ENCODE peak calls at places on chromosome 13, in eight cellular contexts. Z is A549, A is stomach, D is suprapubic skin, F is transverse colon, T is upper lobe of left lung, U is ovary, R is HepG2. H is an unnamed sample.

GRCh38 chr13:112647256-112647655 is 42.6 kb upstream of the ATP11A start:
- DNase-seq in D (no peak), F (no peak), A (no peak), Z (no peak), T (no peak), U (no peak), R (no peak), H (no peak)

GRCh38 chr13:36475468-36475867 is 43.2 kb downstream of the CCNA1 start:
- DNase-seq in D (no peak), R (peak; percentile 33), F (no peak), T (no peak), A (no peak), U (no peak), Z (peak; percentile 7), H (no peak)

GRCh38 chr13:94342436-94343242 is 136.8 kb downstream of the DCT start:
- DNase-seq in R (no peak), A (no peak), Z (no peak), T (no peak), U (no peak), F (no peak), D (no peak), H (no peak)

GRCh38 chr13:37047032-37047431 is 12.5 kb downstream of the SUPT20H start:
- DNase-seq in R (no peak), F (no peak), A (no peak), T (no peak), U (no peak), D (no peak), Z (no peak), H (no peak)

GRCh38 chr13:65744761-65745160 is 1485.4 kb downstream of the PCDH9 start:
- DNase-seq in R (no peak), T (no peak), Z (no peak), U (no peak), D (no peak), F (no peak), A (no peak), H (no peak)

GRCh38 chr13:36685912-36686311 is 12.1 kb downstream of the SERTM1 start:
- DNase-seq in T (no peak), A (no peak), R (no peak), F (no peak), U (no peak), D (no peak), Z (no peak), H (no peak)

GRCh38 chr13:30364133-30364532 is 56.8 kb upstream of the KATNAL1 start:
- DNase-seq in T (no peak), U (no peak), D (no peak), Z (no peak), A (no peak), R (no peak), F (no peak), H (no peak)

GRCh38 chr13:66154981-66155380 is 1075.2 kb downstream of the PCDH9 start:
- DNase-seq in F (no peak), D (no peak), U (no peak), A (no peak), T (no peak), R (no peak), Z (no peak), H (no peak)

GRCh38 chr13:101917475-101917810 is 465.0 kb downstream of the ITGBL1 start:
- DNase-seq in R (no peak), F (no peak), Z (no peak), T (no peak), U (no peak), D (no peak), A (no peak), H (no peak)

GRCh38 chr13:37944476-37945442 is 75.2 kb upstream of the TRPC4 start:
- DNase-seq in D (no peak), A (no peak), U (no peak), R (no peak), F (no peak), T (no peak), Z (no peak), H (no peak)

GRCh38 chr13:95870421-95870820 is 182.8 kb downstream of the UGGT2 start:
- DNase-seq in T (no peak), D (no peak), F (no peak), U (no peak), R (no peak), Z (no peak), A (no peak), H (no peak)

GRCh38 chr13:108212901-108213300 is 2.4 kb downstream of the LIG4 start:
- DNase-seq in U (no peak), F (no peak), T (no peak), Z (no peak), D (no peak), A (no peak), R (no peak), H (no peak)

GRCh38 chr13:83905641-83906040 is 23.4 kb upstream of the SLITRK1 start:
- DNase-seq in F (no peak), R (no peak), U (no peak), D (no peak), Z (no peak), A (no peak), T (no peak), H (no peak)

GRCh38 chr13:48292650-48293049 is 10.9 kb upstream of the RB1 start:
- DNase-seq in T (no peak), R (peak; percentile 57), Z (no peak), F (no peak), D (no peak), A (no peak), U (no peak), H (no peak)

GRCh38 chr13:37075164-37075563 is 15.7 kb upstream of the SUPT20H start:
- DNase-seq in D (no peak), U (no peak), F (no peak), A (no peak), T (no peak), Z (no peak), R (no peak), H (no peak)

GRCh38 chr13:50275392-50276063 is 260.3 kb downstream of the KCNRG start:
- DNase-seq in Z (no peak), D (no peak), T (no peak), F (no peak), A (no peak), U (no peak), R (peak; percentile 54), H (no peak)

GRCh38 chr13:28747851-28748250 is 29.1 kb upstream of the SLC46A3 start:
- DNase-seq in R (no peak), U (no peak), T (no peak), F (no peak), A (no peak), Z (no peak), D (no peak), H (no peak)

GRCh38 chr13:91520952-91521351 is 122.5 kb downstream of the GPC5 start:
- DNase-seq in R (no peak), T (no peak), D (no peak), Z (no peak), A (no peak), F (no peak), U (no peak), H (no peak)

GRCh38 chr13:37090912-37091311 is 14.6 kb downstream of the CSNK1A1L start:
- DNase-seq in U (no peak), T (peak; percentile 44), F (no peak), D (no peak), Z (no peak), R (no peak), A (no peak), H (no peak)

GRCh38 chr13:100210966-100211710 is 122.2 kb downstream of the PCCA start:
- DNase-seq in F (no peak), A (no peak), U (no peak), Z (no peak), R (no peak), D (no peak), T (no peak), H (no peak)

DNA sequence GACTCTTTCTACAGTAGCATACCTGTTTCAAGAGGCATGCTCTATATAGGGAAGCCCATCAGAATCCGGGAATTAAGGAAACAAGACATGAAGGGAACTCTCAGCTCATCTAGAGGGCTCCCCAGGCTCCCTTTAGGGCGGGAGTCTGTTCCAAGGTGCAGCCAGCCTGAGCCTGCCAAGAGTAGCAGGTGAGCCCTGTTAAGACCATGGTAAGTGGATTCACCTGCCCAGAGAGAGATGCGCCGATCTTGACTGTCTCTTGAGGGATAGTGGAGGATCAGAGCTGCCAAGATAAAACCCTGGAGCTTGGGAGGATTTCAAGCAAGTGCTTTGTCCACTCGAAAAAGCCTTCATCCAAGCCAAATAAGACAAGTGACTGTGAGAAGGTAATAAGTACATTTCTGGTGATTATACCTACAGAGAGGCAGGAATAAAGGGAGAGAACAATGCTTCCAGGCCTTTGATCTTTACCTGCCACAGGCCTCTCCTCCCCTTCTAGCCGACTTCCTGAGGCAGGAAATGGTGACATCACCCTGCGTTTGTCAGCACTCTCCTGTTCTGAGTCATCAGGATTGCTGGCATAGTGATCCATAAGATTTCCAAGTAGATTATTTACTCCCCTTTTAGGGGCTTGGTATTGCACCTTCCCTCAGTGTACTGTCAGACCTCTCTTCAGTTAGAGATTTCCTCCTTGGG is 31.5 kb downstream of the KLF5 start:
- DNase-seq in R (peak; percentile 95), Z (peak; percentile 91), F (peak; percentile 72), D (no peak), A (peak; percentile 57), U (no peak), T (peak; percentile 70), H (no peak)
- TF ChIP-seq EP300 in R (peak; percentile 82), Z (peak; percentile 54), F (no peak), D (no peak), A (no peak), U (no peak), T (no peak), H (no peak)

GRCh38 chr13:62678039-62678438 is 1262.4 kb upstream of the PCDH20 start:
- DNase-seq in T (no peak), A (no peak), D (no peak), F (no peak), U (no peak), R (no peak), Z (peak; percentile 9), H (no peak)
- H3K4me3 ChIP-seq in T (no peak overlapping the region), A (no peak overlapping the region), D (no peak overlapping the region), F (no peak overlapping the region), U (no peak overlapping the region), R (no peak overlapping the region), Z (peak overlapping the region; percentile 19), H (no peak overlapping the region)

GRCh38 chr13:43878897-43879322 is 630 bp downstream of the CCDC122 start:
- DNase-seq in D (peak; percentile 86), F (peak; percentile 77), R (peak; percentile 31), U (peak; percentile 67), Z (peak; percentile 62), A (peak; percentile 71), T (peak; percentile 87), H (peak; percentile 62)
- TF ChIP-seq EP300 in D (no peak), F (no peak), R (no peak), U (no peak), Z (no peak), A (no peak), T (no peak), H (peak; percentile 70)

DNA sequence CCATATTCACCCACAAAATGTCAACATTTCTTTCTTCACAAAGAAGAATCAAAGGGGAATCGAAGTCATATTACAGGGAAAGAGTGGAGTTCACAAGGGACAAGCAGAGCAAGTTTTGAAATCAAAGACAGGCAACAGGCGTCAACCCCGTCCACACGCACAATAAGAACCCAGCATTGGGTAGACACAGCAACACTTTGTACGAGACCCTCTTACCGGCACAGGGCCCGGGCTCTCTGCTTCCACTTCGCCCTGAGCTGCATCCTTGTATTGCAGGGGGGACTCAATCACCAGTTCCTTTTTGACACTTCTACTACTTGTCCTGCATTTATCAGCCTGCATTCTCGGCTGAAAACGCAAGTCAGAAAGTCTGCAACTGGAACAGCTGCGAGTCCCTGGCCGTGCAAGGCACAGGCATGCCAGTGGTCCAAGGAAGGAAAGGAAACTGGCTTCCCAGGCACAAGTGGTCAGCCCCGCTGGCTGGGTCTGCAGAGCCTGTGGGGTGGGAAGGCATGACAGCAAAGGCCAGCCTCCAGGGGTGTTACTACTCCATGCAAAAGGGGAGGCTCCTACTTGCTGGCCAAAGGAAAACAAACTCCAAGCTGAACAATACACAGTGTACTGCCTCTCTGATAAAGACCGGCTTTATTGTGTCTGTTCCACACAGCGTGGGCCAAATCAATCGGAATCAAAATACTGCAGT is at the start of gene DOCK9:
- DNase-seq in Z (no peak), A (peak; percentile 60), U (peak; percentile 49), T (peak; percentile 64), F (peak; percentile 34), D (peak; percentile 75), R (no peak), H (peak; percentile 44)
- H3K4me3 ChIP-seq in Z (no peak within 1 kb of the TSS), A (peak within 1 kb of the TSS; percentile 40), U (peak within 1 kb of the TSS; percentile 32), T (peak within 1 kb of the TSS; percentile 44), F (peak within 1 kb of the TSS; percentile 30), D (peak within 1 kb of the TSS; percentile 49), R (no peak within 1 kb of the TSS), H (peak within 1 kb of the TSS; percentile 28)

H was measured in tibial nerve.